ENCODE peak calls at places on chromosomes 3 and 15, in nine cellular contexts. I is A549, K is GM04504, E is spleen, R is iris pigment epithelial cell, J is EH, N is sigmoid colon, C is T-helper 2 cell, M is nephron progenitor cell. X is an unnamed sample.

GRCh38 chr3:153285194-153285641 is 123.2 kb downstream of the RAP2B start:
- DNase-seq in E (no peak), R (peak; percentile 44), J (peak; percentile 41), K (no peak), I (no peak), M (no peak), C (no peak), N (no peak), X (no peak)

GRCh38 chr3:171282041-171282440 is 178.2 kb downstream of the TNIK start:
- DNase-seq in E (no peak), J (peak; percentile 85), R (peak; percentile 84), I (no peak), N (no peak), C (no peak), K (peak; percentile 32), M (no peak), X (no peak)

GRCh38 chr3:70823622-70824021 is 511.2 kb upstream of the MDFIC2 start:
- DNase-seq in M (no peak), N (no peak), E (no peak), C (no peak), J (no peak), R (no peak), K (no peak), I (no peak), X (no peak)

GRCh38 chr15:49558924-49559323 is 61.7 kb downstream of the FAM227B start:
- DNase-seq in M (no peak), K (no peak), E (no peak), R (peak; percentile 74), I (no peak), C (no peak), J (peak; percentile 3), N (no peak), X (no peak)

GRCh38 chr3:48594431-48595049 is 589 bp downstream of the COL7A1 start:
- DNase-seq in I (no peak), K (peak; percentile 35), N (no peak), J (peak; percentile 77), M (no peak), C (no peak), E (no peak), R (no peak), X (no peak)

GRCh38 chr3:8509961-8510360 is 8.3 kb downstream of the LMCD1 start:
- DNase-seq in I (peak; percentile 46), E (no peak), M (no peak), R (peak; percentile 97), N (no peak), K (peak; percentile 73), J (peak; percentile 92), C (no peak), X (no peak)

GRCh38 chr3:94043285-94043684 is 14.9 kb upstream of the STX19 start:
- DNase-seq in C (no peak), K (no peak), M (no peak), I (no peak), N (no peak), J (no peak), R (no peak), E (no peak), X (no peak)

GRCh38 chr3:140854961-140855360 is 86.7 kb upstream of the SLC25A36 start:
- DNase-seq in I (no peak), K (no peak), E (no peak), J (no peak), C (no peak), M (no peak), N (no peak), R (no peak), X (no peak)

GRCh38 chr3:36697397-36698001 is 66.9 kb downstream of the DCLK3 start:
- DNase-seq in I (no peak), J (peak; percentile 39), K (no peak), R (no peak), N (no peak), E (no peak), C (no peak), M (peak; percentile 9), X (no peak)

GRCh38 chr3:8610961-8611360 is 33.6 kb downstream of the SSUH2 start:
- DNase-seq in I (no peak), M (no peak), K (no peak), E (no peak), J (no peak), C (no peak), N (no peak), R (no peak), X (no peak)

GRCh38 chr3:76405196-76405595 is 619.8 kb upstream of the ZNF717 start:
- DNase-seq in I (no peak), C (no peak), N (no peak), M (no peak), K (no peak), R (peak; percentile 81), E (no peak), J (no peak), X (no peak)

GRCh38 chr3:193396451-193397244 is 18.1 kb upstream of the ATP13A5 start:
- DNase-seq in I (no peak), C (no peak), E (no peak), M (no peak), R (peak; percentile 7), K (no peak), J (no peak), N (no peak), X (no peak)

GRCh38 chr15:88987951-88988671 is 74.9 kb upstream of the MFGE8 start:
- DNase-seq in I (no peak), J (peak; percentile 85), R (no peak), N (no peak), E (no peak), K (no peak), M (no peak), C (no peak), X (no peak)

GRCh38 chr3:74329087-74329486 is 285.4 kb downstream of the CNTN3 start:
- DNase-seq in J (no peak), M (no peak), R (no peak), C (no peak), N (no peak), E (no peak), K (no peak), I (no peak), X (no peak)

GRCh38 chr3:48470286-48470685 is 23.7 kb downstream of the ATRIP start:
- DNase-seq in J (no peak), K (no peak), N (no peak), E (peak; percentile 68), C (no peak), M (no peak), I (no peak), R (no peak), X (no peak)

GRCh38 chr3:12158387-12159226 is at the start of gene TIMP4:
- DNase-seq in I (peak; percentile 54), J (peak; percentile 65), R (peak; percentile 84), E (peak; percentile 74), K (no peak), M (peak; percentile 56), C (no peak), N (peak; percentile 77), X (peak; percentile 49)